ENCODE peak calls at places on chromosomes 4 and X, in six cellular contexts. X is ovary, O is transverse colon, S is A549, H is suprapubic skin, U is tibial nerve. E is an unnamed sample.

GRCh38 chr4:54228064-54228527 is 997 bp upstream of the PDGFRA start:
- DNase-seq in H (peak; percentile 83), X (peak; percentile 93), O (peak; percentile 68), S (peak; percentile 55), U (peak; percentile 68), E (peak; percentile 67)

GRCh38 chr4:168394556-168394955 is 76.0 kb upstream of the DDX60 start:
- DNase-seq in U (no peak), H (no peak), O (peak; percentile 15), X (no peak), S (no peak), E (no peak)

GRCh38 chrX:16970977-16971376 is 24.5 kb downstream of the REPS2 start:
- DNase-seq in U (no peak), H (no peak), S (no peak), O (no peak), X (no peak), E (no peak)

GRCh38 chrX:21975827-21976226 is 35.3 kb downstream of the SMS start:
- DNase-seq in H (no peak), X (no peak), O (no peak), U (no peak), S (peak; percentile 43), E (no peak)

GRCh38 chr4:121071640-121072037 is 696 bp downstream of the NDNF start:
- DNase-seq in X (peak; percentile 41), O (peak; percentile 9), U (no peak), H (no peak), S (no peak), E (no peak)

GRCh38 chr4:3271131-3271530 is 21.7 kb upstream of the RGS12 start:
- DNase-seq in S (no peak), H (no peak), X (no peak), O (no peak), U (no peak), E (no peak)

GRCh38 chrX:134313418-134313817 is 76.4 kb downstream of the CCDC160 start:
- DNase-seq in H (no peak), U (no peak), X (no peak), S (no peak), O (no peak), E (no peak)

GRCh38 chrX:54481751-54482150 is 14.3 kb downstream of the FGD1 start:
- DNase-seq in O (no peak), U (no peak), X (no peak), S (no peak), H (no peak), E (no peak)

GRCh38 chrX:80846247-80846646 is 36.6 kb upstream of the BRWD3 start:
- DNase-seq in S (no peak), H (no peak), X (no peak), O (no peak), U (no peak), E (no peak)

GRCh38 chr4:4856071-4857000 is 3.1 kb upstream of the MSX1 start:
- DNase-seq in U (no peak), X (no peak), O (no peak), S (no peak), H (no peak), E (peak; percentile 82)

GRCh38 chr4:1763550-1764080 is 29.5 kb upstream of the FGFR3 start:
- DNase-seq in O (peak; percentile 23), U (no peak), X (peak; percentile 53), S (no peak), H (no peak), E (no peak)

GRCh38 chr4:186404562-186405134 is 138.7 kb downstream of the F11 start:
- DNase-seq in S (peak; percentile 81), H (no peak), X (no peak), O (no peak), U (no peak), E (no peak)

GRCh38 chr4:140243345-140243753 is 89.4 kb upstream of the MAML3 start:
- DNase-seq in H (no peak), U (no peak), O (peak; percentile 73), X (no peak), S (no peak), E (peak; percentile 69)

GRCh38 chr4:7276538-7276937 is 84.2 kb downstream of the SORCS2 start:
- DNase-seq in H (no peak), X (no peak), O (no peak), U (no peak), S (no peak), E (no peak)

GRCh38 chrX:50988649-50989048 is 78.1 kb downstream of the BMP15 start:
- DNase-seq in O (no peak), S (peak; percentile 16), U (no peak), X (no peak), H (no peak), E (no peak)

GRCh38 chr4:184306949-184307348 is 89.3 kb upstream of the ENPP6 start:
- DNase-seq in S (no peak), X (no peak), U (no peak), H (no peak), O (no peak), E (no peak)

GRCh38 chrX:140733766-140734342 is 24.3 kb downstream of the LINC00632 start:
- DNase-seq in O (no peak), H (no peak), X (no peak), S (peak; percentile 56), U (no peak), E (no peak)

GRCh38 chr4:7674706-7675105 is 240.0 kb upstream of the PSAPL1 start:
- DNase-seq in H (no peak), X (no peak), U (no peak), O (no peak), S (no peak), E (no peak)

GRCh38 chrX:48705876-48706275 is 9.3 kb downstream of the SUV39H1 start:
- DNase-seq in S (no peak), U (no peak), O (no peak), H (no peak), X (no peak), E (no peak)

GRCh38 chr4:15354790-15355418 is 72.9 kb upstream of the C1QTNF7 start:
- DNase-seq in X (no peak), H (peak; percentile 86), U (peak; percentile 37), S (no peak), O (no peak), E (no peak)

DNA sequence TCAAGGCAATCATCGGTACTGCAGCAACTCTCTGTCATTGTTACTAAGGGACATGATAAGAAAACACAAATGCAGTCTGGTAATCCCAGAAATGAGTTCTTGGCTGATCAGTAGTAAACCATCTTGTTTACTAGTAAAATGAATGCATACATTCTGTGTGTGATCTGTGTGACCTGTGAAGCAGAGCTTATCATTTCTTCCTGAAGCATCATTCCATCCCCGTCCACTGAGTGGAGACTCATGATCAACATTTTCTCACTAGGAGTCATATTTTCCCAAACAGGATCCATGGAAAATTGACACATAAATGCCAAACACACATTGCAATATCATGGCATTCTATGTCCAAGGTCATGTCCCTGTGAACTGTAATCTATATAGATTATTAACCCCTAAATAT is 226.1 kb downstream of the ANKRD50 start:
- DNase-seq in S (peak; percentile 2), X (no peak), U (no peak), H (no peak), O (no peak), E (no peak)
- TF ChIP-seq CTCF in S (no peak), X (no peak), U (no peak), H (no peak), O (no peak), E (no peak)

GRCh38 chr4:109044446-109044845 is 258.0 kb downstream of the COL25A1 start:
- DNase-seq in U (no peak), H (no peak), X (no peak), S (no peak), O (no peak), E (no peak)

GRCh38 chr4:109049926-109050325 is 252.5 kb downstream of the COL25A1 start:
- DNase-seq in O (no peak), U (no peak), S (no peak), H (no peak), X (no peak), E (no peak)

GRCh38 chr4:109043286-109043685 is 259.2 kb downstream of the COL25A1 start:
- DNase-seq in X (no peak), H (no peak), U (no peak), S (no peak), O (no peak), E (no peak)

GRCh38 chr4:109051054-109051453 is 251.4 kb downstream of the COL25A1 start:
- DNase-seq in O (no peak), S (no peak), X (no peak), H (no peak), U (no peak), E (no peak)

DNA sequence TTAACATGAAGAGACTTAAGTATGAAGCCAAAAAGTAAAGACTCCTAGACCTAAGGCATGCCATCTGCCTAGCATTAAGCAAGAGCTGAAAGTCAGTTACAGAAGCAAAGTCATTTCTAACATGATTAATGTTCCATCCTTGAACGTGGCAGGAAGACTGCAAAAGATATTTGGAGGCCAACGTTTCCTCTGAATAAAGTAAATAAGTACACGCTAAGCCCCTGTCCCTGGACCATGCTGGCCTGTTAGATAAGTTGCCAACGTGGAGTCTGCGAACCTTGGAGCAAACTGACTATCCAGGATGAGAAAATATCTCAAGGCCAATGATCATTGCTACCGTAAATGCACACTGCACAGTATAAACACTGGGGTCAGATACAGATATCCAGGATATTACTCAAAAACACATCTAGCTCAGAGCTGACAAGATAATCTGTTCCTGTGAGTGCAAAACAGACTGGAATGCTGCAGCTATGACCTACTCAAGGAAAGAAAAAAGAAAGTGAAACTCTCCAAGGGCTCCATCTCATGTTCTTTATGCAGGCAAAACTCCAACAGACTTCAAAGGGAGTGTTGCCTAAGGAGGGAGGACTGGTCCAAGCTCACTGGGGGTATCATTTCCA is 255.8 kb downstream of the COL25A1 start:
- DNase-seq in H (no peak), X (peak; percentile 26), O (no peak), S (no peak), U (no peak), E (no peak)
- TF ChIP-seq EP300 in H (no peak), X (no peak), O (no peak), S (no peak), U (no peak), E (no peak)

DNA sequence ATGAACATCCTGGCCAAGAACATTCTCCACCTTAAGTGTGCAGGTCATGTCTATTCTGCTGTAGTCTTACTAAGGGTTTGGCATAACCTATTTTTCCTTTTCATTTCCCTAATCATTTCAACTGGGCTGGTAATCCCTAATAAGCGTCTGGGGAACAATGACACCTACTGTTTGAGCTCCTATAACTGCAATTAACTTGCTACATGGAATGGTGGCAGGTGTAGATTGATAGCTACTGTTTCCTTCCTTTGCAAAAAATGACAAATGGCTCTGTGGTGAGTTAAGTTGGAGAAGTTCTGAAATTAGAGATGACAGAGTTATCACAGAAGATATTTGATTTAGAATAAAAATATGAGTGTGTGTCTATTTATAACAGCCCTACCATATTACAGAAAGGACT is 104.5 kb upstream of the NAP1L5 start:
- DNase-seq in S (no peak), X (no peak), U (no peak), H (no peak), O (no peak), E (no peak)
- TF ChIP-seq CTCF in S (no peak), X (no peak), U (no peak), H (no peak), O (no peak), E (no peak)

DNA sequence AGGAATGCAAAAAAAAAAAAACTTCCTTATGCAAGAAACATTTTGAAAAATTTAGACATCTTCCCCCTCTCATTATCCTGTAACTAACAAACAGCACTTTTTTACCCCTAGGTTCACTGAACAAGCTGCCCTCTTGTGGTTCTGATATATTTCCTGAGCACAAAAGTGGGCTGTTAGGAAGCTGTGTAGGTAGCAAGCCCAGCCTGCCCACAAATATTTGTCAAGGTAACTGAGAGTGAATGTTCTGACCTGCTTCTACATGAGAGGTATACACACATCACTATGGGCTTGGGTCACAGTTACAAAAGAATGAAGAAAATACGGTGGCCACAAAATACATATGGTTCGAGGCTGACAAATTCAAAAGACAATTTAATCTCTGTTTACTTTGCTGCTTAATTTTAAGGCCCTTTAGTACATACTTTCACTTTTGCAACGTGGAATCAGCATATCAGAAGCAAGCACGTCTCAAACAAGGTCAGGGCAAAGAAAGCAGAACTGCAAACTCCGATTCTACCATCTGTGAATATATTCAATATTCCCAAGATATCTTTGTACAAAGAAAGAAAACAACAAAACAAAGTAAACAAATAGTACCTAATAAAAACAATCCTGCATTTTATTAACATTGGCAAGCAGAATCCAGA is 78.6 kb downstream of the RBM47 start:
- DNase-seq in S (peak; percentile 50), O (peak; percentile 34), X (no peak), U (no peak), H (no peak), E (no peak)
- TF ChIP-seq EP300 in S (no peak), O (no peak), X (no peak), U (no peak), H (no peak), E (no peak)